ENCODE peak calls at places on chromosomes 3 and 15, in seven cellular contexts. B is GM19239; W is SW480; V is T1000; S is stimulated activated naive B cell treated with anti-CD40 and anti-IgM and Interleukin-4, amounts not matched to agents 10 μg/mL and 1 μg/mL and 100 μg/mL, for 72 hours; U is cardiac muscle cell; N is activated CD4-positive, alpha-beta T cell treated with anti-CD3 and anti-CD28 coated beads, Interleukin-2, amount 50 U/mL, for 24 hours. D is an unnamed sample.

GRCh38 chr3:127077506-127078064 is 94.7 kb downstream of the PLXNA1 start:
- DNase-seq in W (no peak), N (no peak), B (no peak), V (no peak), U (no peak), S (no peak), D (no peak)

GRCh38 chr3:8481380-8481779 is 20.2 kb upstream of the LMCD1 start:
- DNase-seq in W (no peak), U (peak), B (no peak), N (no peak), S (no peak), V (no peak), D (no peak)

GRCh38 chr3:166860217-166860616 is 519.9 kb downstream of the ZBBX start:
- DNase-seq in N (no peak), B (no peak), W (no peak), V (no peak), U (no peak), S (no peak), D (no peak)

GRCh38 chr3:138593488-138594149 is 441 bp downstream of the CEP70 start:
- DNase-seq in U (no peak), W (peak), N (no peak), V (no peak), S (no peak), B (no peak), D (peak)

GRCh38 chr3:110420158-110420641 is 651.4 kb upstream of the NECTIN3 start:
- DNase-seq in B (no peak), U (peak), W (no peak), S (no peak), V (no peak), N (no peak), D (peak)

GRCh38 chr15:37098468-37099320 is 1.7 kb downstream of the MEIS2 start:
- DNase-seq in W (peak), N (no peak), U (no peak), B (peak), S (no peak), V (no peak), D (no peak)

GRCh38 chr15:100229181-100230163 is 112.3 kb downstream of the ADAMTS17 start:
- DNase-seq in B (no peak), U (peak), W (peak), S (no peak), N (no peak), V (no peak), D (no peak)

GRCh38 chr3:166445865-166446264 is 608.6 kb upstream of the BCHE start:
- DNase-seq in B (no peak), S (no peak), V (no peak), N (no peak), U (no peak), W (no peak), D (no peak)

GRCh38 chr3:131453536-131453935 is 49.2 kb downstream of the MRPL3 start:
- DNase-seq in B (no peak), S (no peak), V (no peak), W (no peak), U (peak), N (no peak), D (no peak)

GRCh38 chr3:178385280-178385952 is 150.8 kb upstream of the KCNMB2 start:
- DNase-seq in S (peak), V (no peak), U (peak), W (no peak), B (no peak), N (peak), D (peak)

GRCh38 chr15:60299452-60300047 is 98.2 kb downstream of the ANXA2 start:
- DNase-seq in N (no peak), W (peak), U (peak), V (no peak), S (no peak), B (no peak), D (peak)

GRCh38 chr15:35514759-35515158 is 31.2 kb downstream of the DPH6 start:
- DNase-seq in U (peak), B (no peak), S (no peak), W (no peak), N (no peak), V (no peak), D (no peak)

GRCh38 chr15:37771462-37771861 is 163.0 kb upstream of the TMCO5A start:
- DNase-seq in S (no peak), B (no peak), U (peak), W (no peak), V (no peak), N (no peak), D (peak)

GRCh38 chr3:66478923-66479322 is 21.9 kb downstream of the LRIG1 start:
- DNase-seq in S (no peak), W (no peak), U (no peak), B (no peak), V (no peak), N (no peak), D (no peak)

GRCh38 chr15:32718082-32718821 is 448 bp downstream of the GREM1 start:
- DNase-seq in B (no peak), W (no peak), U (peak), S (no peak), V (peak), N (no peak), D (peak)

GRCh38 chr3:184765730-184766074 is 46.3 kb upstream of the VPS8 start:
- DNase-seq in N (no peak), V (no peak), S (peak), B (peak), U (no peak), W (no peak), D (no peak)

GRCh38 chr15:80660114-80660513 is 35.0 kb upstream of the ABHD17C start:
- DNase-seq in N (no peak), V (no peak), W (peak), B (no peak), S (no peak), U (peak), D (peak)

GRCh38 chr3:126261037-126261436 is 80.7 kb upstream of the ALDH1L1 start:
- DNase-seq in N (no peak), V (no peak), U (peak), B (no peak), W (peak), S (no peak), D (no peak)

GRCh38 chr3:126666002-126666401 is 11.1 kb upstream of the TXNRD3 start:
- DNase-seq in B (no peak), N (no peak), V (no peak), U (no peak), S (no peak), W (no peak), D (no peak)

GRCh38 chr15:39789736-39790135 is 7.1 kb upstream of the FSIP1 start:
- DNase-seq in U (peak), B (no peak), N (no peak), W (no peak), V (no peak), S (no peak), D (no peak)

GRCh38 chr3:13786811-13787210 is 93.1 kb downstream of the WNT7A start:
- DNase-seq in S (no peak), W (no peak), U (no peak), N (no peak), V (no peak), B (no peak), D (no peak)

D was measured in foreskin melanocyte.